ENCODE peak calls at places on chromosome 9, in four cellular contexts. D, X, Y and V are unnamed samples.

GRCh38 chr9:34982352-34982751 is 7.2 kb upstream of the DNAJB5 start:
- DNase-seq in D (no peak), X (no peak), Y (no peak), V (no peak)

GRCh38 chr9:135076143-135076875 is 11.2 kb upstream of the OLFM1 start:
- DNase-seq in D (no peak), X (no peak), Y (no peak), V (no peak)

GRCh38 chr9:75754090-75754489 is 136.4 kb upstream of the PCSK5 start:
- DNase-seq in D (no peak), X (no peak), Y (no peak), V (no peak)

GRCh38 chr9:12702160-12702758 is 9.1 kb downstream of the TYRP1 start:
- DNase-seq in D (no peak), X (peak; percentile 91), Y (peak; percentile 44), V (peak; percentile 49)

GRCh38 chr9:561430-561829 is 280.1 kb upstream of the DMRT1 start:
- DNase-seq in D (no peak), X (peak; percentile 79), Y (no peak), V (no peak)

GRCh38 chr9:70412678-70413426 is 1.6 kb downstream of the KLF9 start:
- DNase-seq in D (peak; percentile 88), X (peak; percentile 93), Y (peak; percentile 17), V (peak; percentile 40)

GRCh38 chr9:120402741-120403542 is 177.0 kb downstream of the CDK5RAP2 start:
- DNase-seq in D (no peak), X (peak; percentile 96), Y (no peak), V (no peak)

GRCh38 chr9:97510797-97511761 is 9.6 kb downstream of the TMOD1 start:
- DNase-seq in D (no peak), X (peak; percentile 8), Y (no peak), V (no peak)

GRCh38 chr9:4837768-4838546 is 45.2 kb downstream of the RCL1 start:
- DNase-seq in D (no peak), X (peak; percentile 94), Y (no peak), V (no peak)

GRCh38 chr9:98132806-98133631 is 14.0 kb upstream of the TRIM14 start:
- DNase-seq in D (no peak), X (no peak), Y (no peak), V (no peak)

GRCh38 chr9:136685792-136686533 is 1.3 kb downstream of the AGPAT2 start:
- DNase-seq in D (no peak), X (no peak), Y (no peak), V (peak; percentile 39)

GRCh38 chr9:107175039-107175438 is 108.0 kb upstream of the RAD23B start:
- DNase-seq in D (no peak), X (peak; percentile 71), Y (no peak), V (no peak)

GRCh38 chr9:76738402-76738801 is 25.8 kb upstream of the PCA3 start:
- DNase-seq in D (no peak), X (no peak), Y (no peak), V (no peak)

GRCh38 chr9:88567870-88568269 is 32.9 kb downstream of the NXNL2 start:
- DNase-seq in D (no peak), X (no peak), Y (no peak), V (no peak)

GRCh38 chr9:107899961-107900330 is 410.4 kb upstream of the KLF4 start:
- DNase-seq in D (no peak), X (no peak), Y (no peak), V (no peak)

GRCh38 chr9:117035546-117035945 is 348.4 kb downstream of the TRIM32 start:
- DNase-seq in D (no peak), X (no peak), Y (no peak), V (no peak)

GRCh38 chr9:77019810-77020437 is 469 bp downstream of the FOXB2 start:
- DNase-seq in D (no peak), X (no peak), Y (no peak), V (no peak)

GRCh38 chr9:1514241-1514640 is 464.1 kb downstream of the DMRT2 start:
- DNase-seq in D (no peak), X (no peak), Y (no peak), V (no peak)

GRCh38 chr9:128733256-128733655 is 9.3 kb upstream of the ZDHHC12 start:
- DNase-seq in D (peak; percentile 32), X (peak; percentile 92), Y (peak; percentile 95), V (peak; percentile 85)
- TF ChIP-seq CTCF in D (peak; percentile 29), X (peak; percentile 92), Y (peak; percentile 55), V (peak; percentile 62)

GRCh38 chr9:15421532-15421931 is 1.1 kb upstream of the SNAPC3 start:
- DNase-seq in D (no peak), X (no peak), Y (no peak), V (no peak)

GRCh38 chr9:15420796-15421195 is 1.9 kb upstream of the SNAPC3 start:
- DNase-seq in D (no peak), X (no peak), Y (no peak), V (no peak)

GRCh38 chr9:15417626-15418025 is 5.0 kb upstream of the SNAPC3 start:
- DNase-seq in D (no peak), X (no peak), Y (peak; percentile 23), V (no peak)

GRCh38 chr9:15422355-15423327 is at the start of gene SNAPC3:
- DNase-seq in D (peak; percentile 83), X (peak; percentile 97), Y (peak; percentile 96), V (peak; percentile 94)

GRCh38 chr9:15416880-15417279 is 5.8 kb upstream of the SNAPC3 start:
- DNase-seq in D (no peak), X (peak; percentile 69), Y (peak; percentile 56), V (peak; percentile 47)
- TF ChIP-seq CTCF in D (peak; percentile 28), X (peak; percentile 48), Y (peak; percentile 28), V (peak; percentile 48)

GRCh38 chr9:33851301-33851700 is 34.3 kb downstream of the UBE2R2 start:
- DNase-seq in D (no peak), X (no peak), Y (no peak), V (no peak)

GRCh38 chr9:33856247-33856646 is 39.3 kb downstream of the UBE2R2 start:
- DNase-seq in D (no peak), X (no peak), Y (no peak), V (no peak)

GRCh38 chr9:33850677-33851076 is 33.7 kb downstream of the UBE2R2 start:
- DNase-seq in D (peak; percentile 18), X (no peak), Y (no peak), V (no peak)

GRCh38 chr9:33850267-33850629 is 33.3 kb downstream of the UBE2R2 start:
- DNase-seq in D (no peak), X (no peak), Y (no peak), V (no peak)

GRCh38 chr9:33852216-33852826 is 35.4 kb downstream of the UBE2R2 start:
- DNase-seq in D (peak; percentile 82), X (peak; percentile 56), Y (peak; percentile 38), V (peak; percentile 37)
- TF ChIP-seq CTCF in D (peak; percentile 71), X (peak; percentile 36), Y (no peak), V (peak; percentile 43)

DNA sequence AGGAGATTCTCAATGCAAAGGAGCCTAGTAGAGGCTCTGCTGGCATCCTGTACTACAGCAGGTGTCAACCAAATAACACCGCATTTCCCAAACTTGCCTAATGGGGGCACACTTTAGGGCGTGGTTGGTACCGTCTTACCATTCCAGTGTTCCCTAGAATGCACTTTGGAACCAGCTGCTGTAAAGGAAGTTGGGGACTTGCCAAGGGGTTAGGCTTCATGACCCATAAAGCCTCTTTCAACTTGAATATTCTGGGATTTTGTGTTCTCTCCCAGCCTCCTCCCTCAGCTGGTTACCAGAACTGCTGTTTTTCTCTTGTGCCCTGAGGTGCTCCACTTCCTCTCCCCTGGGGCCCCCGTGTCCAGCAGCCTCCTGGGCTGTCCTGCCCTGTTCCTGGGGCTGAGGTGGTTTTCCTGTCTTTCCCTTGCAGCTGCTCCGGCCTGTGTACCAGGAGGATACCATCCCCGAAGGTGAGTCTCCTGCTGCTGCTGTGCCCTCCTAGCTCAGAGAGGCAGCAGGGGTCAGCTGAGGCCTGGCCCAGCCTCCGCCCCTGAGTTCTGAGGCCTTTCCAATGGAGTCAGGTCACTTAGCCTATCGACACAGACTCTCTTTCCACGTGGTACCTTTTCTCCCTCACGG is 44.7 kb downstream of the RGS3 start:
- DNase-seq in D (no peak), X (no peak), Y (peak; percentile 70), V (no peak)
- TF ChIP-seq CTCF in D (no peak), X (no peak), Y (peak; percentile 23), V (peak; percentile 31)

DNA sequence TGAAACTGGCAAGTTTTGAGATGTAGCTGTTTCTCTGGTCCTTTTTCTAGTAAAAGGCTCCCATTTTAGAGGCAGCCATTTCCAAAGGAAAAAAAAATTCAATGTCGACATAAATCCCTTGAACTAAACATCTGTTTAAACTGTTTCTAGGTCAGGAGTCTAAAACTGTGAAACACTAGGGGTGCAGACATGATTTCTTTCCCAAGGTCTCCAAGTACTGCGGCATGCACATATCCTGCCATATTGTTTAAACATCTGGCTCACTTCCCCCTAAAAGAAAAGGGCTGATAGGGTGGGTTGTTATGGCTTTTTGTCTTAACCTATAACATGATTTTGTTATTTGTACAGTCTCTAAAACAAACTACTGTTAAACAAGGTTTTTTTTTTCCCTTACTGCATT is 51.1 kb downstream of the NFIB start:
- DNase-seq in D (no peak), X (no peak), Y (no peak), V (no peak)
- TF ChIP-seq CTCF in D (no peak), X (no peak), Y (no peak), V (no peak)

GRCh38 chr9:122464633-122465567 is 12.8 kb downstream of the OR1J1 start:
- DNase-seq in D (peak; percentile 81), X (peak; percentile 96), Y (peak; percentile 55), V (peak; percentile 67)

GRCh38 chr9:122468735-122469134 is 9.0 kb downstream of the OR1J1 start:
- DNase-seq in D (no peak), X (peak; percentile 58), Y (no peak), V (no peak)

DNA sequence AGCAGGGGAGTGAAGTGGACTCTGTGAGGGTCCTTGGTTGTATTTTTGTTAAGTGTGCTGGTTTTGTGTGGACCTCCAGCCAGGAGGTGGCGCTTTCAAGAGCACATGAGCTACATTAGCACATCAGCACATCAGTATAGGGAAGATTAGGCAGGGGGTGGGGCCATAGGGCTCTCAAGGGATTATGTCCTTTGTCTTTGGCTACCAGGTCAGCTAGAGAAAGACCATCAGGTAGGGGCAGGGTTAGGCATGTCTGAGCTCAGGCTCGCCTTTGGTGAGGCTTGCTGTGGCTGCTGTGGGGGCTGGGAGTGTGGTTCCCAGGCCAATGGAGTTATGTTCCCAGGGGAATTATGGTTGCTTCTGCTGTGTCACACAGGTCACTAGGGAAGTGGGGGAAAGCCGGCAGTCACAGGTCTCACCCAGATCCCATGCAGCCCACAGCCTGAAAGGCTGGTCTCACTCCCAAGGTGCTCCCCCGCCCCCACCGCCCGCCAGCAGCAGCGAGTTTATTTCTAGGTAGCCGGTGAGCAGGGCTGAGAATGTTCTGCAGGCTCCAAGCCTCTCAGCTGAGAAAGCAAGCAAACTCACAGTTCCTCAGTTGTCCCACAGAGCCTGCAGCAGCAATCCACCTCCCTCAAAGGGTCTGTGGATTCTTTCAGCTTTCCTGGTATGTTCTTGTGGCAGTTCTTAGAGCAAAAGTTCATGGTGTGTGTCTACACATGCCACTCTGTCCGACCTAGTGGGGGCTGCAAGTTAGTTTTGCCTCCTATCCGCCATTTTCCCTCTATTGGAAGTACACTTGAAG is 13.7 kb downstream of the OR1J1 start:
- DNase-seq in D (no peak), X (peak; percentile 20), Y (peak; percentile 64), V (no peak)
- TF ChIP-seq CTCF in D (no peak), X (peak; percentile 25), Y (peak; percentile 25), V (no peak)

DNA sequence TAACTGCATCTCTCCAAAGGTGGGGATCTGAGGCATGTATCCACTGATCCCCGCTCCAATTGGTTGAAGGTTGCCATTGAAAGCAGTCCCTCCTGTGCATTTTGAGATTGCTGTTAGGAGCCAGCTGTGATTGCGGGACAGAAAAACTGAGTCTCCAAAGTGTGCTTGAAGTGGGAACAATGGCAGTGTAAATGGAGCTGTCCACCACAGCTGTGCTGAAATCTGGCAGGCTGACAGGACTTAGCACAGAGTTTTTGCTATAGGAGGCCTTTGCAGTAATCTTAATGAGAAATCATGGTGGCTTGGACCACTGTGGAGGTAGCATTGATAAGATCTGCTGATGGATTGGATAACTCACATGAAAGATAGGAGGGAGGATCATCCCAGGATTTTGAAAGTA is 3.3 kb downstream of the RNF20 start:
- DNase-seq in D (no peak), X (peak; percentile 53), Y (peak; percentile 40), V (peak; percentile 43)
- TF ChIP-seq CTCF in D (no peak), X (no peak), Y (no peak), V (no peak)